ENCODE peak calls at places on chromosomes 11 and 22, in nine cellular contexts. One of them, this sample, is unnamed.

GRCh38 chr22:43587574-43587973 is 175.8 kb downstream of the MPPED1 start:
- DNase-seq in nephron progenitor cell: no peak
- DNase-seq in cardiac muscle cell: no peak
- DNase-seq in mucosa of descending colon: no peak
- DNase-seq in Peyer's patch: no peak
- DNase-seq in glutamatergic neuron: no peak
- DNase-seq in fibroblast of lung: peak; percentile 9
- DNase-seq in body of pancreas: no peak
- DNase-seq in PC-9: no peak
- DNase-seq in this sample: no peak

GRCh38 chr11:19777032-19777341 is 64.3 kb downstream of the NAV2 start:
- DNase-seq in nephron progenitor cell: peak; percentile 74
- DNase-seq in cardiac muscle cell: peak; percentile 32
- DNase-seq in mucosa of descending colon: peak; percentile 50
- DNase-seq in Peyer's patch: no peak
- DNase-seq in glutamatergic neuron: peak; percentile 52
- DNase-seq in fibroblast of lung: no peak
- DNase-seq in body of pancreas: peak; percentile 55
- DNase-seq in PC-9: peak; percentile 33
- DNase-seq in this sample: no peak

GRCh38 chr22:50078761-50079160 is 6.5 kb downstream of the MLC1 start:
- DNase-seq in nephron progenitor cell: no peak
- DNase-seq in cardiac muscle cell: no peak
- DNase-seq in mucosa of descending colon: no peak
- DNase-seq in Peyer's patch: no peak
- DNase-seq in glutamatergic neuron: no peak
- DNase-seq in fibroblast of lung: no peak
- DNase-seq in body of pancreas: no peak
- DNase-seq in PC-9: peak; percentile 25
- DNase-seq in this sample: no peak

GRCh38 chr11:3087821-3088800 is 30.9 kb upstream of the CARS1 start:
- DNase-seq in nephron progenitor cell: no peak
- DNase-seq in cardiac muscle cell: no peak
- DNase-seq in mucosa of descending colon: no peak
- DNase-seq in Peyer's patch: no peak
- DNase-seq in glutamatergic neuron: no peak
- DNase-seq in fibroblast of lung: no peak
- DNase-seq in body of pancreas: no peak
- DNase-seq in PC-9: peak; percentile 22
- DNase-seq in this sample: no peak

GRCh38 chr11:23540101-23540561 is 679.9 kb upstream of the CCDC179 start:
- DNase-seq in nephron progenitor cell: peak; percentile 36
- DNase-seq in cardiac muscle cell: peak; percentile 57
- DNase-seq in mucosa of descending colon: no peak
- DNase-seq in Peyer's patch: peak; percentile 40
- DNase-seq in glutamatergic neuron: no peak
- DNase-seq in fibroblast of lung: peak; percentile 53
- DNase-seq in body of pancreas: peak; percentile 15
- DNase-seq in PC-9: peak; percentile 41
- DNase-seq in this sample: no peak

GRCh38 chr11:9565822-9566560 is 7.5 kb upstream of the WEE1 start:
- DNase-seq in nephron progenitor cell: no peak
- DNase-seq in cardiac muscle cell: peak; percentile 35
- DNase-seq in mucosa of descending colon: no peak
- DNase-seq in Peyer's patch: no peak
- DNase-seq in glutamatergic neuron: no peak
- DNase-seq in fibroblast of lung: peak; percentile 100
- DNase-seq in body of pancreas: peak; percentile 64
- DNase-seq in PC-9: peak; percentile 76
- DNase-seq in this sample: no peak

GRCh38 chr22:27150530-27150909 is 493.1 kb downstream of the MIAT start:
- DNase-seq in nephron progenitor cell: no peak
- DNase-seq in cardiac muscle cell: no peak
- DNase-seq in mucosa of descending colon: no peak
- DNase-seq in Peyer's patch: no peak
- DNase-seq in glutamatergic neuron: no peak
- DNase-seq in fibroblast of lung: no peak
- DNase-seq in body of pancreas: peak; percentile 25
- DNase-seq in PC-9: no peak
- DNase-seq in this sample: no peak

GRCh38 chr11:65714433-65714832 is 2.4 kb downstream of the KAT5 start:
- DNase-seq in nephron progenitor cell: no peak
- DNase-seq in cardiac muscle cell: no peak
- DNase-seq in mucosa of descending colon: no peak
- DNase-seq in Peyer's patch: no peak
- DNase-seq in glutamatergic neuron: no peak
- DNase-seq in fibroblast of lung: no peak
- DNase-seq in body of pancreas: no peak
- DNase-seq in PC-9: no peak
- DNase-seq in this sample: no peak

GRCh38 chr22:45632791-45633515 is 38.7 kb upstream of the ATXN10 start:
- DNase-seq in nephron progenitor cell: peak; percentile 23
- DNase-seq in cardiac muscle cell: peak; percentile 35
- DNase-seq in mucosa of descending colon: no peak
- DNase-seq in Peyer's patch: no peak
- DNase-seq in glutamatergic neuron: no peak
- DNase-seq in fibroblast of lung: no peak
- DNase-seq in body of pancreas: peak; percentile 30
- DNase-seq in PC-9: no peak
- DNase-seq in this sample: no peak

GRCh38 chr11:75400110-75400865 is 970 bp downstream of the RPS3 start:
- DNase-seq in nephron progenitor cell: no peak
- DNase-seq in cardiac muscle cell: no peak
- DNase-seq in mucosa of descending colon: no peak
- DNase-seq in Peyer's patch: no peak
- DNase-seq in glutamatergic neuron: no peak
- DNase-seq in fibroblast of lung: no peak
- DNase-seq in body of pancreas: no peak
- DNase-seq in PC-9: no peak
- DNase-seq in this sample: no peak

GRCh38 chr11:61577383-61578118 is 3.3 kb downstream of the SYT7 start:
- DNase-seq in nephron progenitor cell: peak; percentile 60
- DNase-seq in cardiac muscle cell: peak; percentile 84
- DNase-seq in mucosa of descending colon: no peak
- DNase-seq in Peyer's patch: no peak
- DNase-seq in glutamatergic neuron: peak; percentile 77
- DNase-seq in fibroblast of lung: no peak
- DNase-seq in body of pancreas: no peak
- DNase-seq in PC-9: no peak
- DNase-seq in this sample: no peak

GRCh38 chr11:61581030-61581928 is at the start of gene SYT7:
- DNase-seq in nephron progenitor cell: peak; percentile 100
- DNase-seq in cardiac muscle cell: peak; percentile 96
- DNase-seq in mucosa of descending colon: peak; percentile 96
- DNase-seq in Peyer's patch: peak; percentile 96
- DNase-seq in glutamatergic neuron: peak; percentile 100
- DNase-seq in fibroblast of lung: peak; percentile 97
- DNase-seq in body of pancreas: peak; percentile 96
- DNase-seq in PC-9: peak; percentile 99
- DNase-seq in this sample: peak; percentile 100

GRCh38 chr11:61578819-61579218 is 2.1 kb downstream of the SYT7 start:
- DNase-seq in nephron progenitor cell: no peak
- DNase-seq in cardiac muscle cell: no peak
- DNase-seq in mucosa of descending colon: no peak
- DNase-seq in Peyer's patch: no peak
- DNase-seq in glutamatergic neuron: no peak
- DNase-seq in fibroblast of lung: no peak
- DNase-seq in body of pancreas: no peak
- DNase-seq in PC-9: no peak
- DNase-seq in this sample: no peak

GRCh38 chr11:61580292-61580888 is 486 bp downstream of the SYT7 start:
- DNase-seq in nephron progenitor cell: no peak
- DNase-seq in cardiac muscle cell: no peak
- DNase-seq in mucosa of descending colon: no peak
- DNase-seq in Peyer's patch: no peak
- DNase-seq in glutamatergic neuron: no peak
- DNase-seq in fibroblast of lung: no peak
- DNase-seq in body of pancreas: no peak
- DNase-seq in PC-9: peak; percentile 55
- DNase-seq in this sample: no peak

GRCh38 chr11:61579398-61580291 is 1.2 kb downstream of the SYT7 start:
- DNase-seq in nephron progenitor cell: no peak
- DNase-seq in cardiac muscle cell: no peak
- DNase-seq in mucosa of descending colon: no peak
- DNase-seq in Peyer's patch: no peak
- DNase-seq in glutamatergic neuron: no peak
- DNase-seq in fibroblast of lung: no peak
- DNase-seq in body of pancreas: no peak
- DNase-seq in PC-9: no peak
- DNase-seq in this sample: no peak
- TF ChIP-seq CTCF in nephron progenitor cell: no peak
- TF ChIP-seq CTCF in cardiac muscle cell: no peak
- TF ChIP-seq CTCF in mucosa of descending colon: no peak
- TF ChIP-seq CTCF in Peyer's patch: no peak
- TF ChIP-seq CTCF in glutamatergic neuron: no peak
- TF ChIP-seq CTCF in fibroblast of lung: no peak
- TF ChIP-seq CTCF in body of pancreas: no peak
- TF ChIP-seq CTCF in PC-9: no peak
- TF ChIP-seq CTCF in this sample: no peak

GRCh38 chr22:24117942-24118341 is 63.3 kb upstream of the SUSD2 start:
- DNase-seq in nephron progenitor cell: no peak
- DNase-seq in cardiac muscle cell: no peak
- DNase-seq in mucosa of descending colon: no peak
- DNase-seq in Peyer's patch: no peak
- DNase-seq in glutamatergic neuron: no peak
- DNase-seq in fibroblast of lung: no peak
- DNase-seq in body of pancreas: no peak
- DNase-seq in PC-9: no peak
- DNase-seq in this sample: no peak
- TF ChIP-seq CTCF in nephron progenitor cell: no peak
- TF ChIP-seq CTCF in cardiac muscle cell: no peak
- TF ChIP-seq CTCF in mucosa of descending colon: no peak
- TF ChIP-seq CTCF in Peyer's patch: no peak
- TF ChIP-seq CTCF in glutamatergic neuron: no peak
- TF ChIP-seq CTCF in fibroblast of lung: no peak
- TF ChIP-seq CTCF in body of pancreas: no peak
- TF ChIP-seq CTCF in PC-9: no peak
- TF ChIP-seq CTCF in this sample: no peak

DNA sequence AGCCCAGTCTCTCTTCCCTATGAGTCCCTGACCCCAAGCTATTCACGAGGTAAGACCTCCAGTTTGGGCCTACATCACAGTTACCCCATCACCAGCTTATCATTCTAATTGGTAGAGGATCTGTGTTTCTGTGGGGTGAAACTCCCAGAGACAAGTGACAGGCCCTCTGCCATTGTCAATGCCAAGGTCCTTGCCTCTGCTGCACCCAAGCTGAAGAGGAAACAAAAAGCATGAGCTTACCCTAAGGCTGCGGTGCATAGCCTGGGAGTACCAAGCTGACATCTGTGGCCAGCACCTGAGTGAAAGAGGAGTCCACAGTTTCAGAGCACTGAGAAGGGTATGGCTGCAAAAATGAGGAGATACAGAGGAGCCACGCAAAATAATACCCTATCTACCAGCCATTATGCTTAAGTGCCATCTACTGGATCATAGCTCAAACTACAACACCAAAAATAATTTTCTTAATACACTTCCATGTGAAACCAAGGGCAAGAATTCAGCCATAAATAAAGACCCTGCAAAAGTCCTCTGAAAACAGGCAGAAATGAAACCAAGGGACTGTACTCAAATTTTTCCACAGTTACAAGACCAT is 62.3 kb upstream of the ANO5 start:
- DNase-seq in nephron progenitor cell: no peak
- DNase-seq in cardiac muscle cell: peak; percentile 53
- DNase-seq in mucosa of descending colon: no peak
- DNase-seq in Peyer's patch: no peak
- DNase-seq in glutamatergic neuron: no peak
- DNase-seq in fibroblast of lung: no peak
- DNase-seq in body of pancreas: no peak
- DNase-seq in PC-9: no peak
- DNase-seq in this sample: no peak
- TF ChIP-seq CTCF in nephron progenitor cell: peak; percentile 47
- TF ChIP-seq CTCF in cardiac muscle cell: no peak
- TF ChIP-seq CTCF in mucosa of descending colon: no peak
- TF ChIP-seq CTCF in Peyer's patch: no peak
- TF ChIP-seq CTCF in glutamatergic neuron: peak; percentile 67
- TF ChIP-seq CTCF in fibroblast of lung: no peak
- TF ChIP-seq CTCF in body of pancreas: peak; percentile 74
- TF ChIP-seq CTCF in PC-9: peak; percentile 60
- TF ChIP-seq CTCF in this sample: peak; percentile 31

GRCh38 chr11:123302751-123303195 is 107.7 kb upstream of the CLMP start:
- DNase-seq in nephron progenitor cell: no peak
- DNase-seq in cardiac muscle cell: no peak
- DNase-seq in mucosa of descending colon: no peak
- DNase-seq in Peyer's patch: no peak
- DNase-seq in glutamatergic neuron: no peak
- DNase-seq in fibroblast of lung: peak; percentile 18
- DNase-seq in body of pancreas: no peak
- DNase-seq in PC-9: no peak
- DNase-seq in this sample: no peak
- TF ChIP-seq CTCF in nephron progenitor cell: no peak
- TF ChIP-seq CTCF in cardiac muscle cell: no peak
- TF ChIP-seq CTCF in mucosa of descending colon: no peak
- TF ChIP-seq CTCF in Peyer's patch: no peak
- TF ChIP-seq CTCF in glutamatergic neuron: no peak
- TF ChIP-seq CTCF in fibroblast of lung: no peak
- TF ChIP-seq CTCF in body of pancreas: no peak
- TF ChIP-seq CTCF in PC-9: no peak
- TF ChIP-seq CTCF in this sample: no peak

This sample was measured in mesothelial cell of epicardium.